ENCODE peak calls at places on chromosomes 12 and 14, in eight cellular contexts. One of them, this sample, is unnamed.

GRCh38 chr12:120085920-120086319 is 30.6 kb downstream of the RAB35 start:
- DNase-seq in stimulated activated CD4-positive, alpha-beta T cell treated with anti-CD3 and anti-CD28 coated beads, Interleukin-4, amount 100 ng/mL, for 4 hours: no peak
- DNase-seq in aorta: no peak
- DNase-seq in non-pigmented ciliary epithelial cell: no peak
- DNase-seq in Calu3: no peak
- DNase-seq in A172: no peak
- DNase-seq in hepatic stellate cell: no peak
- DNase-seq in HAP-1: no peak
- DNase-seq in this sample: no peak

GRCh38 chr12:63792333-63792732 is 12.6 kb downstream of the RXYLT1 start:
- DNase-seq in hepatic stellate cell: no peak
- DNase-seq in stimulated activated CD4-positive, alpha-beta T cell treated with anti-CD3 and anti-CD28 coated beads, Interleukin-4, amount 100 ng/mL, for 4 hours: no peak
- DNase-seq in non-pigmented ciliary epithelial cell: no peak
- DNase-seq in A172: no peak
- DNase-seq in Calu3: no peak
- DNase-seq in aorta: no peak
- DNase-seq in HAP-1: no peak
- DNase-seq in this sample: no peak

GRCh38 chr14:43858981-43859380 is 648.1 kb downstream of the FSCB start:
- DNase-seq in HAP-1: no peak
- DNase-seq in aorta: no peak
- DNase-seq in stimulated activated CD4-positive, alpha-beta T cell treated with anti-CD3 and anti-CD28 coated beads, Interleukin-4, amount 100 ng/mL, for 4 hours: no peak
- DNase-seq in hepatic stellate cell: no peak
- DNase-seq in non-pigmented ciliary epithelial cell: no peak
- DNase-seq in Calu3: no peak
- DNase-seq in A172: no peak
- DNase-seq in this sample: no peak

GRCh38 chr12:104285740-104286537 is 17.6 kb upstream of the EID3 start:
- DNase-seq in stimulated activated CD4-positive, alpha-beta T cell treated with anti-CD3 and anti-CD28 coated beads, Interleukin-4, amount 100 ng/mL, for 4 hours: no peak
- DNase-seq in aorta: no peak
- DNase-seq in Calu3: no peak
- DNase-seq in A172: no peak
- DNase-seq in non-pigmented ciliary epithelial cell: no peak
- DNase-seq in HAP-1: no peak
- DNase-seq in hepatic stellate cell: no peak
- DNase-seq in this sample: no peak

GRCh38 chr14:79514700-79515099 is 696.6 kb downstream of the DIO2 start:
- DNase-seq in A172: peak
- DNase-seq in aorta: no peak
- DNase-seq in non-pigmented ciliary epithelial cell: peak
- DNase-seq in Calu3: no peak
- DNase-seq in HAP-1: no peak
- DNase-seq in stimulated activated CD4-positive, alpha-beta T cell treated with anti-CD3 and anti-CD28 coated beads, Interleukin-4, amount 100 ng/mL, for 4 hours: no peak
- DNase-seq in hepatic stellate cell: no peak
- DNase-seq in this sample: no peak

GRCh38 chr14:61535032-61535431 is 160.3 kb upstream of the HIF1A start:
- DNase-seq in HAP-1: no peak
- DNase-seq in Calu3: no peak
- DNase-seq in A172: no peak
- DNase-seq in aorta: no peak
- DNase-seq in non-pigmented ciliary epithelial cell: no peak
- DNase-seq in stimulated activated CD4-positive, alpha-beta T cell treated with anti-CD3 and anti-CD28 coated beads, Interleukin-4, amount 100 ng/mL, for 4 hours: no peak
- DNase-seq in hepatic stellate cell: no peak
- DNase-seq in this sample: no peak

GRCh38 chr12:42904683-42905418 is 315.3 kb upstream of the PRICKLE1 start:
- DNase-seq in Calu3: no peak
- DNase-seq in A172: no peak
- DNase-seq in non-pigmented ciliary epithelial cell: no peak
- DNase-seq in hepatic stellate cell: no peak
- DNase-seq in HAP-1: no peak
- DNase-seq in aorta: no peak
- DNase-seq in stimulated activated CD4-positive, alpha-beta T cell treated with anti-CD3 and anti-CD28 coated beads, Interleukin-4, amount 100 ng/mL, for 4 hours: no peak
- DNase-seq in this sample: no peak

GRCh38 chr12:12447837-12448236 is 91.0 kb downstream of the BORCS5 start:
- DNase-seq in A172: no peak
- DNase-seq in HAP-1: no peak
- DNase-seq in non-pigmented ciliary epithelial cell: no peak
- DNase-seq in aorta: no peak
- DNase-seq in stimulated activated CD4-positive, alpha-beta T cell treated with anti-CD3 and anti-CD28 coated beads, Interleukin-4, amount 100 ng/mL, for 4 hours: no peak
- DNase-seq in hepatic stellate cell: no peak
- DNase-seq in Calu3: no peak
- DNase-seq in this sample: no peak

GRCh38 chr12:109020136-109020535 is 732 bp downstream of the SVOP start:
- DNase-seq in A172: no peak
- DNase-seq in Calu3: no peak
- DNase-seq in stimulated activated CD4-positive, alpha-beta T cell treated with anti-CD3 and anti-CD28 coated beads, Interleukin-4, amount 100 ng/mL, for 4 hours: no peak
- DNase-seq in aorta: no peak
- DNase-seq in HAP-1: no peak
- DNase-seq in hepatic stellate cell: no peak
- DNase-seq in non-pigmented ciliary epithelial cell: no peak
- DNase-seq in this sample: no peak

GRCh38 chr14:21408152-21408551 is 24.3 kb upstream of the SUPT16H start:
- DNase-seq in A172: peak
- DNase-seq in HAP-1: no peak
- DNase-seq in Calu3: no peak
- DNase-seq in non-pigmented ciliary epithelial cell: peak
- DNase-seq in hepatic stellate cell: peak
- DNase-seq in stimulated activated CD4-positive, alpha-beta T cell treated with anti-CD3 and anti-CD28 coated beads, Interleukin-4, amount 100 ng/mL, for 4 hours: no peak
- DNase-seq in aorta: no peak
- DNase-seq in this sample: no peak

GRCh38 chr12:52249041-52249461 is 16.0 kb downstream of the KRT7 start:
- DNase-seq in Calu3: peak
- DNase-seq in stimulated activated CD4-positive, alpha-beta T cell treated with anti-CD3 and anti-CD28 coated beads, Interleukin-4, amount 100 ng/mL, for 4 hours: no peak
- DNase-seq in hepatic stellate cell: no peak
- DNase-seq in A172: no peak
- DNase-seq in aorta: peak
- DNase-seq in HAP-1: no peak
- DNase-seq in non-pigmented ciliary epithelial cell: no peak
- DNase-seq in this sample: no peak

GRCh38 chr14:101243587-101244338 is 317.5 kb upstream of the DIO3 start:
- DNase-seq in stimulated activated CD4-positive, alpha-beta T cell treated with anti-CD3 and anti-CD28 coated beads, Interleukin-4, amount 100 ng/mL, for 4 hours: no peak
- DNase-seq in aorta: peak
- DNase-seq in non-pigmented ciliary epithelial cell: no peak
- DNase-seq in HAP-1: no peak
- DNase-seq in A172: no peak
- DNase-seq in hepatic stellate cell: no peak
- DNase-seq in Calu3: no peak
- DNase-seq in this sample: no peak

GRCh38 chr14:68520637-68521556 is 272.0 kb downstream of the ZFP36L1 start:
- DNase-seq in HAP-1: no peak
- DNase-seq in A172: no peak
- DNase-seq in hepatic stellate cell: no peak
- DNase-seq in aorta: no peak
- DNase-seq in stimulated activated CD4-positive, alpha-beta T cell treated with anti-CD3 and anti-CD28 coated beads, Interleukin-4, amount 100 ng/mL, for 4 hours: no peak
- DNase-seq in Calu3: peak
- DNase-seq in non-pigmented ciliary epithelial cell: no peak
- DNase-seq in this sample: no peak

GRCh38 chr14:93941293-93941910 is 14.3 kb downstream of the FAM181A start:
- DNase-seq in A172: peak
- DNase-seq in stimulated activated CD4-positive, alpha-beta T cell treated with anti-CD3 and anti-CD28 coated beads, Interleukin-4, amount 100 ng/mL, for 4 hours: no peak
- DNase-seq in non-pigmented ciliary epithelial cell: no peak
- DNase-seq in Calu3: peak
- DNase-seq in hepatic stellate cell: no peak
- DNase-seq in aorta: no peak
- DNase-seq in HAP-1: no peak
- DNase-seq in this sample: peak

GRCh38 chr12:43571885-43572284 is 19.9 kb upstream of the ADAMTS20 start:
- DNase-seq in aorta: no peak
- DNase-seq in HAP-1: no peak
- DNase-seq in non-pigmented ciliary epithelial cell: no peak
- DNase-seq in stimulated activated CD4-positive, alpha-beta T cell treated with anti-CD3 and anti-CD28 coated beads, Interleukin-4, amount 100 ng/mL, for 4 hours: no peak
- DNase-seq in Calu3: no peak
- DNase-seq in hepatic stellate cell: no peak
- DNase-seq in A172: no peak
- DNase-seq in this sample: no peak

GRCh38 chr14:73935666-73936065 is 14.2 kb downstream of the FAM161B start:
- DNase-seq in hepatic stellate cell: peak
- DNase-seq in HAP-1: no peak
- DNase-seq in aorta: no peak
- DNase-seq in stimulated activated CD4-positive, alpha-beta T cell treated with anti-CD3 and anti-CD28 coated beads, Interleukin-4, amount 100 ng/mL, for 4 hours: no peak
- DNase-seq in non-pigmented ciliary epithelial cell: no peak
- DNase-seq in A172: no peak
- DNase-seq in Calu3: no peak
- DNase-seq in this sample: peak

GRCh38 chr14:76891436-76891835 is 65.2 kb downstream of the LRRC74A start:
- DNase-seq in HAP-1: no peak
- DNase-seq in stimulated activated CD4-positive, alpha-beta T cell treated with anti-CD3 and anti-CD28 coated beads, Interleukin-4, amount 100 ng/mL, for 4 hours: no peak
- DNase-seq in non-pigmented ciliary epithelial cell: no peak
- DNase-seq in aorta: no peak
- DNase-seq in Calu3: no peak
- DNase-seq in hepatic stellate cell: no peak
- DNase-seq in A172: no peak
- DNase-seq in this sample: no peak

GRCh38 chr14:101707285-101707842 is 54.1 kb upstream of the PPP2R5C start:
- DNase-seq in non-pigmented ciliary epithelial cell: peak
- DNase-seq in aorta: no peak
- DNase-seq in A172: peak
- DNase-seq in hepatic stellate cell: peak
- DNase-seq in HAP-1: peak
- DNase-seq in Calu3: peak
- DNase-seq in stimulated activated CD4-positive, alpha-beta T cell treated with anti-CD3 and anti-CD28 coated beads, Interleukin-4, amount 100 ng/mL, for 4 hours: peak
- DNase-seq in this sample: peak

GRCh38 chr14:104797112-104798044 is 1.8 kb upstream of the AKT1 start:
- DNase-seq in non-pigmented ciliary epithelial cell: no peak
- DNase-seq in Calu3: no peak
- DNase-seq in A172: no peak
- DNase-seq in aorta: no peak
- DNase-seq in HAP-1: no peak
- DNase-seq in hepatic stellate cell: no peak
- DNase-seq in stimulated activated CD4-positive, alpha-beta T cell treated with anti-CD3 and anti-CD28 coated beads, Interleukin-4, amount 100 ng/mL, for 4 hours: no peak
- DNase-seq in this sample: no peak

GRCh38 chr14:95258156-95258555 is 61.6 kb downstream of the CLMN start:
- DNase-seq in HAP-1: no peak
- DNase-seq in Calu3: no peak
- DNase-seq in hepatic stellate cell: no peak
- DNase-seq in stimulated activated CD4-positive, alpha-beta T cell treated with anti-CD3 and anti-CD28 coated beads, Interleukin-4, amount 100 ng/mL, for 4 hours: no peak
- DNase-seq in aorta: no peak
- DNase-seq in non-pigmented ciliary epithelial cell: no peak
- DNase-seq in A172: no peak
- DNase-seq in this sample: no peak

GRCh38 chr14:74402264-74403251 is 23.5 kb downstream of the SYNDIG1L start:
- DNase-seq in A172: no peak
- DNase-seq in hepatic stellate cell: no peak
- DNase-seq in aorta: peak
- DNase-seq in stimulated activated CD4-positive, alpha-beta T cell treated with anti-CD3 and anti-CD28 coated beads, Interleukin-4, amount 100 ng/mL, for 4 hours: no peak
- DNase-seq in Calu3: no peak
- DNase-seq in HAP-1: no peak
- DNase-seq in non-pigmented ciliary epithelial cell: no peak
- DNase-seq in this sample: no peak

GRCh38 chr12:113214938-113215400 is 6.3 kb upstream of the TPCN1 start:
- DNase-seq in HAP-1: peak
- DNase-seq in hepatic stellate cell: peak
- DNase-seq in aorta: peak
- DNase-seq in stimulated activated CD4-positive, alpha-beta T cell treated with anti-CD3 and anti-CD28 coated beads, Interleukin-4, amount 100 ng/mL, for 4 hours: no peak
- DNase-seq in Calu3: peak
- DNase-seq in non-pigmented ciliary epithelial cell: peak
- DNase-seq in A172: peak
- DNase-seq in this sample: no peak